ENCODE peak calls at places on chromosomes 5 and 9, in nine cellular contexts. One of them, this sample, is unnamed.

GRCh38 chr9:126857261-126857960 is 3.0 kb upstream of the ZBTB34 start:
- DNase-seq in SK-N-SH: no peak
- DNase-seq in mammary epithelial cell: no peak
- DNase-seq in HCT116: no peak
- DNase-seq in hepatocyte: no peak
- DNase-seq in IMR-90: no peak
- DNase-seq in K562: no peak
- DNase-seq in neural progenitor cell: no peak
- DNase-seq in H9: no peak
- DNase-seq in this sample: no peak

GRCh38 chr9:121369595-121370265 is at the start of gene STOM:
- DNase-seq in SK-N-SH: peak; percentile 78
- DNase-seq in mammary epithelial cell: peak; percentile 76
- DNase-seq in HCT116: no peak
- DNase-seq in hepatocyte: peak; percentile 83
- DNase-seq in IMR-90: peak; percentile 83
- DNase-seq in K562: no peak
- DNase-seq in neural progenitor cell: peak; percentile 23
- DNase-seq in H9: no peak
- DNase-seq in this sample: peak; percentile 81

GRCh38 chr9:27125936-27126335 is 16.9 kb downstream of the TEK start:
- DNase-seq in SK-N-SH: no peak
- DNase-seq in mammary epithelial cell: peak; percentile 81
- DNase-seq in HCT116: no peak
- DNase-seq in hepatocyte: no peak
- DNase-seq in IMR-90: peak; percentile 85
- DNase-seq in K562: no peak
- DNase-seq in neural progenitor cell: no peak
- DNase-seq in H9: no peak
- DNase-seq in this sample: no peak

GRCh38 chr9:119961774-119962408 is 592.7 kb upstream of the BRINP1 start:
- DNase-seq in SK-N-SH: peak; percentile 73
- DNase-seq in mammary epithelial cell: no peak
- DNase-seq in HCT116: peak; percentile 27
- DNase-seq in hepatocyte: peak; percentile 71
- DNase-seq in IMR-90: peak; percentile 29
- DNase-seq in K562: peak; percentile 48
- DNase-seq in neural progenitor cell: peak; percentile 78
- DNase-seq in H9: peak; percentile 82
- DNase-seq in this sample: peak; percentile 72

GRCh38 chr5:128258387-128258786 is 174.8 kb downstream of the SLC12A2 start:
- DNase-seq in SK-N-SH: no peak
- DNase-seq in mammary epithelial cell: no peak
- DNase-seq in HCT116: no peak
- DNase-seq in hepatocyte: no peak
- DNase-seq in IMR-90: no peak
- DNase-seq in K562: no peak
- DNase-seq in neural progenitor cell: no peak
- DNase-seq in H9: no peak
- DNase-seq in this sample: no peak

GRCh38 chr9:35395076-35395675 is 94.7 kb upstream of the RUSC2 start:
- DNase-seq in SK-N-SH: no peak
- DNase-seq in mammary epithelial cell: no peak
- DNase-seq in HCT116: no peak
- DNase-seq in hepatocyte: no peak
- DNase-seq in IMR-90: no peak
- DNase-seq in K562: no peak
- DNase-seq in neural progenitor cell: no peak
- DNase-seq in H9: no peak
- DNase-seq in this sample: no peak

GRCh38 chr9:12916037-12916436 is 141.2 kb downstream of the LURAP1L start:
- DNase-seq in SK-N-SH: no peak
- DNase-seq in mammary epithelial cell: peak; percentile 37
- DNase-seq in HCT116: peak; percentile 18
- DNase-seq in hepatocyte: no peak
- DNase-seq in IMR-90: peak; percentile 19
- DNase-seq in K562: no peak
- DNase-seq in neural progenitor cell: peak; percentile 92
- DNase-seq in H9: no peak
- DNase-seq in this sample: no peak

GRCh38 chr5:96537386-96537785 is 104.3 kb upstream of the PCSK1 start:
- DNase-seq in SK-N-SH: no peak
- DNase-seq in mammary epithelial cell: peak; percentile 53
- DNase-seq in HCT116: no peak
- DNase-seq in hepatocyte: no peak
- DNase-seq in IMR-90: peak; percentile 89
- DNase-seq in K562: no peak
- DNase-seq in neural progenitor cell: no peak
- DNase-seq in H9: no peak
- DNase-seq in this sample: no peak

GRCh38 chr9:36946653-36947052 is 87.4 kb downstream of the PAX5 start:
- DNase-seq in SK-N-SH: peak; percentile 45
- DNase-seq in mammary epithelial cell: peak; percentile 35
- DNase-seq in HCT116: no peak
- DNase-seq in hepatocyte: no peak
- DNase-seq in IMR-90: no peak
- DNase-seq in K562: no peak
- DNase-seq in neural progenitor cell: no peak
- DNase-seq in H9: no peak
- DNase-seq in this sample: no peak

GRCh38 chr5:109873687-109874086 is 184.0 kb downstream of the MAN2A1 start:
- DNase-seq in SK-N-SH: no peak
- DNase-seq in mammary epithelial cell: no peak
- DNase-seq in HCT116: no peak
- DNase-seq in hepatocyte: no peak
- DNase-seq in IMR-90: no peak
- DNase-seq in K562: no peak
- DNase-seq in neural progenitor cell: no peak
- DNase-seq in H9: no peak
- DNase-seq in this sample: no peak

GRCh38 chr9:90165281-90165680 is 477.3 kb downstream of the DIRAS2 start:
- DNase-seq in SK-N-SH: no peak
- DNase-seq in mammary epithelial cell: no peak
- DNase-seq in HCT116: no peak
- DNase-seq in hepatocyte: no peak
- DNase-seq in IMR-90: no peak
- DNase-seq in K562: no peak
- DNase-seq in neural progenitor cell: no peak
- DNase-seq in H9: no peak
- DNase-seq in this sample: no peak

GRCh38 chr5:98770911-98771322 is 2.5 kb upstream of the RGMB start:
- DNase-seq in SK-N-SH: peak; percentile 20
- DNase-seq in mammary epithelial cell: peak; percentile 37
- DNase-seq in HCT116: no peak
- DNase-seq in hepatocyte: no peak
- DNase-seq in IMR-90: peak; percentile 40
- DNase-seq in K562: no peak
- DNase-seq in neural progenitor cell: no peak
- DNase-seq in H9: no peak
- DNase-seq in this sample: no peak

GRCh38 chr9:90546200-90546599 is 96.4 kb downstream of the DIRAS2 start:
- DNase-seq in SK-N-SH: peak; percentile 62
- DNase-seq in mammary epithelial cell: peak; percentile 78
- DNase-seq in HCT116: no peak
- DNase-seq in hepatocyte: peak; percentile 87
- DNase-seq in IMR-90: peak; percentile 94
- DNase-seq in K562: no peak
- DNase-seq in neural progenitor cell: peak; percentile 93
- DNase-seq in H9: no peak
- DNase-seq in this sample: no peak

GRCh38 chr5:14545890-14546289 is 35.7 kb upstream of the OTULINL start:
- DNase-seq in SK-N-SH: no peak
- DNase-seq in mammary epithelial cell: no peak
- DNase-seq in HCT116: no peak
- DNase-seq in hepatocyte: no peak
- DNase-seq in IMR-90: no peak
- DNase-seq in K562: no peak
- DNase-seq in neural progenitor cell: no peak
- DNase-seq in H9: no peak
- DNase-seq in this sample: no peak

GRCh38 chr9:100601216-100601615 is 23.3 kb downstream of the CAVIN4 start:
- DNase-seq in SK-N-SH: peak; percentile 52
- DNase-seq in mammary epithelial cell: peak; percentile 49
- DNase-seq in HCT116: peak; percentile 61
- DNase-seq in hepatocyte: peak; percentile 79
- DNase-seq in IMR-90: peak; percentile 55
- DNase-seq in K562: peak; percentile 38
- DNase-seq in neural progenitor cell: peak; percentile 74
- DNase-seq in H9: peak; percentile 81
- DNase-seq in this sample: peak; percentile 88

GRCh38 chr5:150217041-150217440 is 27.2 kb downstream of the SLC6A7 start:
- DNase-seq in SK-N-SH: no peak
- DNase-seq in mammary epithelial cell: no peak
- DNase-seq in HCT116: no peak
- DNase-seq in hepatocyte: no peak
- DNase-seq in IMR-90: no peak
- DNase-seq in K562: no peak
- DNase-seq in neural progenitor cell: no peak
- DNase-seq in H9: no peak
- DNase-seq in this sample: no peak

GRCh38 chr9:127204771-127205470 is 59.7 kb upstream of the GARNL3 start:
- DNase-seq in SK-N-SH: peak; percentile 62
- DNase-seq in mammary epithelial cell: no peak
- DNase-seq in HCT116: no peak
- DNase-seq in hepatocyte: peak; percentile 43
- DNase-seq in IMR-90: peak; percentile 49
- DNase-seq in K562: peak; percentile 58
- DNase-seq in neural progenitor cell: no peak
- DNase-seq in H9: peak; percentile 38
- DNase-seq in this sample: peak; percentile 59

GRCh38 chr5:42605490-42605889 is 151.1 kb upstream of the CCDC152 start:
- DNase-seq in SK-N-SH: no peak
- DNase-seq in mammary epithelial cell: no peak
- DNase-seq in HCT116: no peak
- DNase-seq in hepatocyte: no peak
- DNase-seq in IMR-90: no peak
- DNase-seq in K562: no peak
- DNase-seq in neural progenitor cell: no peak
- DNase-seq in H9: no peak
- DNase-seq in this sample: no peak

DNA sequence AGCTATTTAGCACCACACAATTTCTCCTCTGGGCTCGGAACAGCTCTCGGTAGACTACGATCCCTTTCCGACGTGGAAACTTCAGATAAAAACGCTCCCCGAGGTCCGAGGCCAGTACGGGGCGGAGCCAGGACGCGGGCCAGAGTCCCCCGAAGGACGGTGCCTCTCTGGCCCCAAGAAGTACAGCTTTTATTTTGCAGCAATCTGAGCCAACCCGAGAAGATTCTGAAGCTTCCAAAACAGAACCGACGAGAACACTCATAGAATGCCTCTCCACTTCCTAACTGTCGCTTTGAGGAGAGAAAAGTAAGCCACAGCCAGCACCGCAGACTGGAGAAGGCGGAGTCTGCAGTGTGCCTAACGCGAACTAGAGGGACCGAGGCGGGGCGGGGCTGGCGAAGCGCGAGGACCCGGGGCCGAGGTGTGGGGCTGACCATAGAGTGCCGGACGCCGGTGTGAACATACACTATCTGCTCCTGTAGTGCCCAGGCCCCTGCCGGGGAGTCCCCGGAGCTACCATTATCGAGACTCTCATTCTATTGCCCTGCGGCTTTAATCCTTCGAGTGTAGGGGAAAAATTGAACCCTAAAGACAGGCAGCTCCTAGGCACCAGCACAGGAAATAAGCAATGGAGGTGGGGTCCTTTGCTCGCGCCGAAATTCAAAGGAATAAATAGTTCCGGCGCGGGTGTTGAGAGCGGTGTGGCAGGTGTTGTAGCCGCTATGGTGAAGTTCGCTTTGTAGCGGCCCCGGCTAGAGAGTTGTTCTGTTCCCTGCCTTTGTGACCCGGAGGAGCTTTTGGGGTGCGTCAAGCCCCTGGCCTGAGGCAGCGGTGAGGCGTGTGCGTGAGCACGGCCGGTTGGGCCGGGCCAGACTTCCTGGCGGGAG is at the start of gene SMC2:
- DNase-seq in SK-N-SH: peak; percentile 91
- DNase-seq in mammary epithelial cell: peak; percentile 86
- DNase-seq in HCT116: peak; percentile 80
- DNase-seq in hepatocyte: peak; percentile 95
- DNase-seq in IMR-90: peak; percentile 84
- DNase-seq in K562: peak; percentile 92
- DNase-seq in neural progenitor cell: peak; percentile 95
- DNase-seq in H9: peak; percentile 89
- DNase-seq in this sample: peak; percentile 97
- H2AFZ ChIP-seq in SK-N-SH: peak within 1 kb of the TSS; percentile 86
- H2AFZ ChIP-seq in mammary epithelial cell: peak within 1 kb of the TSS; percentile 91
- H2AFZ ChIP-seq in HCT116: peak within 1 kb of the TSS; percentile 85
- H2AFZ ChIP-seq in hepatocyte: peak within 1 kb of the TSS; percentile 72
- H2AFZ ChIP-seq in IMR-90: peak within 1 kb of the TSS; percentile 96
- H2AFZ ChIP-seq in K562: peak within 1 kb of the TSS; percentile 98
- H2AFZ ChIP-seq in neural progenitor cell: peak within 1 kb of the TSS; percentile 91
- H2AFZ ChIP-seq in H9: peak within 1 kb of the TSS; percentile 69
- H2AFZ ChIP-seq in this sample: peak within 1 kb of the TSS; percentile 79

GRCh38 chr5:54537720-54538119 is 20.2 kb downstream of the SNX18 start:
- DNase-seq in SK-N-SH: no peak
- DNase-seq in mammary epithelial cell: no peak
- DNase-seq in HCT116: no peak
- DNase-seq in hepatocyte: no peak
- DNase-seq in IMR-90: no peak
- DNase-seq in K562: no peak
- DNase-seq in neural progenitor cell: no peak
- DNase-seq in H9: no peak
- DNase-seq in this sample: no peak
- H3K4me1 ChIP-seq in SK-N-SH: peaks cover 10% of the 10 kb centered on the region
- H3K4me1 ChIP-seq in mammary epithelial cell: no peaks in the 10 kb centered on the region
- H3K4me1 ChIP-seq in HCT116: no peaks in the 10 kb centered on the region
- H3K4me1 ChIP-seq in hepatocyte: peaks cover 21% of the 10 kb centered on the region
- H3K4me1 ChIP-seq in IMR-90: peaks cover 18% of the 10 kb centered on the region
- H3K4me1 ChIP-seq in K562: no peaks in the 10 kb centered on the region
- H3K4me1 ChIP-seq in neural progenitor cell: peaks cover 15% of the 10 kb centered on the region
- H3K4me1 ChIP-seq in H9: peaks cover 3% of the 10 kb centered on the region
- H3K4me1 ChIP-seq in this sample: no peaks in the 10 kb centered on the region

GRCh38 chr5:6448622-6449464 is at the start of gene UBE2QL1:
- DNase-seq in SK-N-SH: peak; percentile 74
- DNase-seq in mammary epithelial cell: peak; percentile 21
- DNase-seq in HCT116: no peak
- DNase-seq in hepatocyte: peak; percentile 30
- DNase-seq in IMR-90: no peak
- DNase-seq in K562: no peak
- DNase-seq in neural progenitor cell: peak; percentile 58
- DNase-seq in H9: peak; percentile 45
- DNase-seq in this sample: no peak
- H2AFZ ChIP-seq in SK-N-SH: no peak within 1 kb of the TSS
- H2AFZ ChIP-seq in mammary epithelial cell: peak within 1 kb of the TSS; percentile 46
- H2AFZ ChIP-seq in HCT116: no peak within 1 kb of the TSS
- H2AFZ ChIP-seq in hepatocyte: no peak within 1 kb of the TSS
- H2AFZ ChIP-seq in IMR-90: peak within 1 kb of the TSS; percentile 56
- H2AFZ ChIP-seq in K562: no peak within 1 kb of the TSS
- H2AFZ ChIP-seq in neural progenitor cell: peak within 1 kb of the TSS; percentile 73
- H2AFZ ChIP-seq in H9: no peak within 1 kb of the TSS
- H2AFZ ChIP-seq in this sample: no peak within 1 kb of the TSS

DNA sequence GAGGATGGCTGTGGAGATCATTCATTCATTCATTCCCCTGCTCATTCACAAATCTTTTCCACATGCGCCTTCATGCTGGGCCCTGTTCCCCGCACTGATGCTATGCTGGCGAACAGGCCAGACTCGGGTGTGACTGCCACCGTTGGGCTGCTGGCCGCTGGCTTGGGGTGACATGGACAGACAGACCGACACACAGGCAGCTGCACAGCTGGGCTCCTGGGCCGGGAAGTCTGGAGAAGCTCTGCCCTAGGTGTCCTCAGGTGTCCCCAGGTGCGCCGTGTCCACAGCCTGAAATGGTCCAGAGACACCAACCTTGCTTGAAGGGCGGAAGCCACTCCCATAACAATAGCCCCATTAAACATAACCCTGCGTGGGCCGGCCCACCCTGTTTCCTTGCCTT is 35.0 kb upstream of the BARHL1 start:
- DNase-seq in SK-N-SH: no peak
- DNase-seq in mammary epithelial cell: no peak
- DNase-seq in HCT116: no peak
- DNase-seq in hepatocyte: no peak
- DNase-seq in IMR-90: no peak
- DNase-seq in K562: no peak
- DNase-seq in neural progenitor cell: no peak
- DNase-seq in H9: no peak
- DNase-seq in this sample: no peak
- H3K4me1 ChIP-seq in SK-N-SH: peaks cover 49% of the 10 kb centered on the region
- H3K4me1 ChIP-seq in mammary epithelial cell: no peaks in the 10 kb centered on the region
- H3K4me1 ChIP-seq in HCT116: peaks cover 27% of the 10 kb centered on the region
- H3K4me1 ChIP-seq in hepatocyte: peaks cover 11% of the 10 kb centered on the region
- H3K4me1 ChIP-seq in IMR-90: no peaks in the 10 kb centered on the region
- H3K4me1 ChIP-seq in K562: no peaks in the 10 kb centered on the region
- H3K4me1 ChIP-seq in neural progenitor cell: peaks cover 54% of the 10 kb centered on the region
- H3K4me1 ChIP-seq in H9: no peaks in the 10 kb centered on the region
- H3K4me1 ChIP-seq in this sample: peaks cover 47% of the 10 kb centered on the region

This sample was measured in Karpas-422.